ENCODE peak calls at places on chromosomes 13 and 19, in ten cellular contexts. J is cardiac muscle cell; E is stomach; L is tibial nerve; U is psoas muscle; C is colonic mucosa; O is PC-3; S is CD8-positive, alpha-beta T cell; N is heart right ventricle; Z is K562. Q is an unnamed sample.
A peak's percentile ranks its signal among the peaks of the same experiment; 100 is the strongest.

GRCh38 chr13:44431150-44431549 is 57.5 kb downstream of the SERP2 start:
- DNase-seq in J (no peak), E (no peak), L (no peak), U (no peak), C (peak; percentile 78), O (no peak), S (no peak), N (no peak), Z (no peak), Q (no peak)

GRCh38 chr19:40332669-40333068 is 15.5 kb downstream of the C19orf47 start:
- DNase-seq in J (no peak), E (no peak), L (no peak), U (no peak), C (no peak), O (no peak), S (no peak), N (no peak), Z (no peak), Q (no peak)

GRCh38 chr13:35648109-35648508 is 171.6 kb upstream of the MAB21L1 start:
- DNase-seq in J (no peak), E (no peak), L (no peak), U (no peak), C (no peak), O (no peak), S (no peak), N (no peak), Z (no peak), Q (peak; percentile 4)

GRCh38 chr19:45238556-45238955 is 6.7 kb downstream of the EXOC3L2 start:
- DNase-seq in J (no peak), E (no peak), L (no peak), U (no peak), C (no peak), O (no peak), S (no peak), N (no peak), Z (no peak), Q (no peak)

GRCh38 chr19:5951338-5951861 is 26.5 kb downstream of the RANBP3 start:
- DNase-seq in J (no peak), E (peak; percentile 59), L (no peak), U (no peak), C (no peak), O (no peak), S (no peak), N (no peak), Z (no peak), Q (no peak)

GRCh38 chr13:97327071-97327470 is 104.9 kb downstream of the MBNL2 start:
- DNase-seq in J (no peak), E (no peak), L (no peak), U (no peak), C (no peak), O (no peak), S (no peak), N (no peak), Z (peak; percentile 41), Q (no peak)

GRCh38 chr13:48621056-48621455 is 32.7 kb upstream of the CYSLTR2 start:
- DNase-seq in J (no peak), E (no peak), L (no peak), U (no peak), C (no peak), O (no peak), S (no peak), N (no peak), Z (no peak), Q (no peak)

GRCh38 chr13:98961204-98962105 is 16.4 kb downstream of the DOCK9 start:
- DNase-seq in J (no peak), E (no peak), L (no peak), U (no peak), C (no peak), O (no peak), S (no peak), N (no peak), Z (no peak), Q (no peak)

GRCh38 chr19:51861870-51862622 is 25.7 kb downstream of the ZNF577 start:
- DNase-seq in J (no peak), E (no peak), L (no peak), U (no peak), C (no peak), O (no peak), S (no peak), N (no peak), Z (no peak), Q (no peak)

GRCh38 chr19:42989851-42990250 is 36.4 kb downstream of the PSG11 start:
- DNase-seq in J (no peak), E (no peak), L (no peak), U (no peak), C (no peak), O (no peak), S (no peak), N (no peak), Z (no peak), Q (peak; percentile 47)

GRCh38 chr13:53204598-53204997 is 176.0 kb downstream of the OLFM4 start:
- DNase-seq in J (no peak), E (no peak), L (no peak), U (no peak), C (no peak), O (no peak), S (no peak), N (no peak), Z (no peak), Q (no peak)

GRCh38 chr13:46165485-46166220 is 16.3 kb downstream of the LCP1 start:
- DNase-seq in J (no peak), E (no peak), L (no peak), U (no peak), C (no peak), O (peak; percentile 22), S (no peak), N (no peak), Z (no peak), Q (no peak)

GRCh38 chr13:34128661-34129060 is 310.7 kb downstream of the RFC3 start:
- DNase-seq in J (no peak), E (no peak), L (no peak), U (no peak), C (no peak), O (peak; percentile 68), S (no peak), N (no peak), Z (no peak), Q (no peak)

GRCh38 chr13:52104624-52105023 is 24.2 kb downstream of the NEK5 start:
- DNase-seq in J (peak; percentile 56), E (no peak), L (no peak), U (no peak), C (no peak), O (no peak), S (no peak), N (no peak), Z (no peak), Q (no peak)

GRCh38 chr13:30307966-30308290 is 577 bp upstream of the KATNAL1 start:
- DNase-seq in J (no peak), E (no peak), L (no peak), U (no peak), C (no peak), O (no peak), S (no peak), N (no peak), Z (no peak), Q (no peak)

GRCh38 chr13:30307194-30307965 is at the start of gene KATNAL1:
- DNase-seq in J (peak; percentile 78), E (peak; percentile 68), L (peak; percentile 57), U (peak; percentile 92), C (peak; percentile 78), O (peak; percentile 55), S (peak; percentile 55), N (peak; percentile 85), Z (peak; percentile 91), Q (peak; percentile 77)

GRCh38 chr13:30306762-30307193 is 573 bp downstream of the KATNAL1 start:
- DNase-seq in J (peak; percentile 94), E (peak; percentile 92), L (peak; percentile 85), U (peak; percentile 97), C (peak; percentile 95), O (peak; percentile 90), S (peak; percentile 80), N (peak; percentile 94), Z (peak; percentile 93), Q (peak; percentile 92)

GRCh38 chr13:30303269-30303668 is 4.1 kb downstream of the KATNAL1 start:
- DNase-seq in J (no peak), E (no peak), L (no peak), U (no peak), C (no peak), O (no peak), S (no peak), N (no peak), Z (peak; percentile 14), Q (peak; percentile 17)

GRCh38 chr13:30305456-30305855 is 1.9 kb downstream of the KATNAL1 start:
- DNase-seq in J (no peak), E (no peak), L (no peak), U (no peak), C (no peak), O (no peak), S (no peak), N (no peak), Z (no peak), Q (no peak)
- H3K4me3 ChIP-seq in J (no peak overlapping the region), E (no peak overlapping the region), L (no peak overlapping the region), U (peak overlapping the region; percentile 100), C (no peak overlapping the region), O (peak overlapping the region; percentile 78), S (no peak overlapping the region), N (no peak overlapping the region), Z (no peak overlapping the region), Q (peak overlapping the region; percentile 92)

GRCh38 chr19:20858218-20858617 is 64.8 kb upstream of the ZNF85 start:
- DNase-seq in J (no peak), E (no peak), L (no peak), U (no peak), C (no peak), O (no peak), S (no peak), N (no peak), Z (no peak), Q (no peak)

GRCh38 chr19:20863176-20863575 is 59.9 kb upstream of the ZNF85 start:
- DNase-seq in J (no peak), E (no peak), L (no peak), U (no peak), C (no peak), O (no peak), S (no peak), N (no peak), Z (no peak), Q (no peak)

GRCh38 chr19:20860339-20860738 is 62.7 kb upstream of the ZNF85 start:
- DNase-seq in J (no peak), E (no peak), L (no peak), U (no peak), C (no peak), O (no peak), S (no peak), N (no peak), Z (no peak), Q (no peak)

GRCh38 chr19:20858861-20859260 is 64.2 kb upstream of the ZNF85 start:
- DNase-seq in J (no peak), E (no peak), L (no peak), U (no peak), C (no peak), O (no peak), S (no peak), N (no peak), Z (no peak), Q (no peak)
- H3K9me3 ChIP-seq in J (no peaks in the 10 kb centered on the region), E (peaks cover 68% of the 10 kb centered on the region), L (no peaks in the 10 kb centered on the region), U (no peaks in the 10 kb centered on the region), C (no peaks in the 10 kb centered on the region), O (peaks cover 4% of the 10 kb centered on the region), S (peaks cover 13% of the 10 kb centered on the region), N (no peaks in the 10 kb centered on the region), Z (no peaks in the 10 kb centered on the region), Q (no peaks in the 10 kb centered on the region)

GRCh38 chr19:18426416-18426767 is 7.2 kb downstream of the SSBP4 start:
- DNase-seq in J (no peak), E (no peak), L (no peak), U (no peak), C (no peak), O (no peak), S (no peak), N (no peak), Z (no peak), Q (no peak)
- H3K36me3 ChIP-seq in J (no peaks in the 10 kb centered on the region), E (no peaks in the 10 kb centered on the region), L (no peaks in the 10 kb centered on the region), U (peaks cover 4% of the 10 kb centered on the region), C (no peaks in the 10 kb centered on the region), O (no peaks in the 10 kb centered on the region), S (no peaks in the 10 kb centered on the region), N (peaks cover 17% of the 10 kb centered on the region), Z (peaks cover 72% of the 10 kb centered on the region), Q (peaks cover 67% of the 10 kb centered on the region)

GRCh38 chr19:33621065-33621785 is 528 bp upstream of the CHST8 start:
- DNase-seq in J (no peak), E (no peak), L (no peak), U (no peak), C (no peak), O (no peak), S (no peak), N (no peak), Z (no peak), Q (no peak)
- H3K4me3 ChIP-seq in J (peak overlapping the region; percentile 26), E (peak overlapping the region; percentile 48), L (peak overlapping the region; percentile 51), U (peak overlapping the region; percentile 65), C (no peak overlapping the region), O (no peak overlapping the region), S (no peak overlapping the region), N (no peak overlapping the region), Z (no peak overlapping the region), Q (no peak overlapping the region)

Q was measured in MG63.